ENCODE peak calls at places on chromosome 5, in five cellular contexts. I, B, E, Z and U are unnamed samples.
A peak's percentile ranks its signal among the peaks of the same experiment; 100 is the strongest.

GRCh38 chr5:66897355-66897754 is 299.2 kb downstream of the CD180 start:
- DNase-seq in I (no peak), B (no peak), E (no peak), Z (no peak), U (peak; percentile 24)

GRCh38 chr5:136249678-136250266 is 56.8 kb upstream of the SMIM32 start:
- DNase-seq in I (peak; percentile 47), B (no peak), E (peak; percentile 47), Z (peak; percentile 54), U (peak; percentile 55)

GRCh38 chr5:41637424-41637823 is 127.0 kb upstream of the PLCXD3 start:
- DNase-seq in Z (no peak), B (no peak), I (no peak), E (no peak), U (no peak)

GRCh38 chr5:5533927-5534326 is 111.5 kb downstream of the ICE1 start:
- DNase-seq in Z (no peak), B (no peak), I (no peak), E (no peak), U (no peak)

GRCh38 chr5:173739741-173740140 is 123.3 kb upstream of the BOD1 start:
- DNase-seq in B (no peak), I (no peak), Z (no peak), E (no peak), U (no peak)

GRCh38 chr5:92207156-92207555 is 824.0 kb upstream of the ARRDC3 start:
- DNase-seq in I (no peak), E (no peak), B (no peak), Z (no peak), U (no peak)

GRCh38 chr5:174910245-174910737 is 185.9 kb downstream of the MSX2 start:
- DNase-seq in I (peak; percentile 73), Z (peak; percentile 49), B (no peak), E (peak; percentile 36), U (peak; percentile 90)

GRCh38 chr5:172929371-172929838 is 29.8 kb upstream of the RPL26L1 start:
- DNase-seq in B (no peak), E (no peak), I (no peak), Z (no peak), U (no peak)

GRCh38 chr5:137666109-137666850 is 69.6 kb downstream of the KLHL3 start:
- DNase-seq in Z (no peak), E (no peak), B (peak; percentile 58), I (no peak), U (no peak)

GRCh38 chr5:174191076-174191475 is 145.6 kb downstream of the NSG2 start:
- DNase-seq in Z (no peak), E (no peak), I (no peak), B (no peak), U (no peak)

DNA sequence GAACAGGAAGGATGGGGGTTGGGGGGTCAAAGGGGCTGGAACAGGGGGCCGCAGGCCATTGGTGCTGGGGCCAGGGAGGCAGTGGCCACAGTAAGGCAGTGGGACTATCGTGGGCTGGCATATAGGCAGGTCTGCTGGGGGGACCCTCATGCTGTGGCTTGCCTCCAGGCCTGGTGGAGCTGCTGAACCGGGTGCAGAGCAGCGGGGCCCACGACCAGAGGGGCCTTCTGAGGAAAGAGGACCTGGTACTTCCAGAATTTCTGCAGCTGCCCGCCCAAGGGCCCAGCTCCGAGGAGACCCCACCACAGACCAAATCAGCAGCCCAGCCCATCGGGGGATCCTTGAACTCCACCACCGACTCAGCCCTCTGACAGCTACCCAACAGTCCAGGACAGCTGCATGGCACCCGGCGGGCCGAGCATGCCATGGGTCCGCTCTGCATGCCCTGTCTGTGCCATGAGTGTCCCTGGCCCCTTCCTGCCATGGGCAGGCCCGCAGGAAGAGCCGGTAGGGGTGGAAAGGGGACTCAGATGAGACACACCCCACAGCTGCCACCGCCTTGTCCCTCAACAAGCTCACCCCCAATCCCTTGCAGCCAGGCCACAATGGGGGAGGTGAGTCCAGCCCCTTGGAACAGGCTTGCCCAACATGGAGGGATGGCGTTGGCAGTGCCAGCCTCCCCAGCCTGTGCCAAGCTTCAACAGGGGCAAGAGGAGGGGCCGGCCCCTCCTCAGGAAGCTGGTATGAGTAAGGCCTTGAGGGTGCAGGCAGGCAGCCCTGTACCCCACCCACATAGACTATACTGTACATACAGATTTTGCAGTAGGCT is 12.3 kb upstream of the SLC34A1 start:
- DNase-seq in I (no peak), B (no peak), E (no peak), Z (no peak), U (no peak)
- TF ChIP-seq REST in I (no peak), B (no peak), E (no peak), Z (no peak), U (no peak)

GRCh38 chr5:104265531-104266130 is 703.0 kb upstream of the NUDT12 start:
- DNase-seq in B (no peak), Z (no peak), I (no peak), E (no peak), U (no peak)

GRCh38 chr5:104266161-104266560 is 703.6 kb upstream of the NUDT12 start:
- DNase-seq in B (no peak), Z (no peak), I (no peak), E (no peak), U (no peak)

DNA sequence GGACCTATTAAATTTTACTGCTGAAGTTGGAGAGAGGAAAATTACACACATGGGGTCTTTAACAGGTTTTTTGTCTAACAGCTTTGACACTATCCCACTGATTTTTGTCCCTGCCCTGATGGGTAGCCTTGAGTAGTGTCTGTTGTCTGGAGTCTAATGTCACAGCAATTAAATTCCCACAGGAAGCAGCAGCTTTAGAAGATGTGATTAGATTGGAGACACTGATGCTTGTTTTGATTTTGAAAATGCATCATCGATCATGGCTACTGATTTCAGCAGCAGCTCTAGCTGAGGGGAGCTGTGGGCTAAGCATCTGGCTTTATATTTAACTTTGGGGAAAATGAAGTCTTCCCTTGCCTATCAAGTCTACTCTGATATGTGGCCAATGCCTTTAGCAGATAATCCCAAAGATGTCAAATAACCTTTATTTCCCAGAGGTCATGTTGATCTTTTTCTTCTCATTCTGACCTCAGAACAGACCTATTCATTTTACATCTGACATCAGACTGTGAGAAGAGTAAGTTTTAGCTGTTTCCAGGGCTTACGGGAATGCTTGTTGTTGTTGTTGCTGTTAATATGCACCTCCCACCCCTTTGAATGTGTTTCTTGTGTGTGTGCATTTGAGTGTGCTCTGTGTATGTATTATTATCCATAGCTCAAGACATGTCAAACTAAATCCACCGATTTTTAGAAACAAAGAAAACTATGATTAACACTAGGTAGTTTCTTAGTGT is 704.9 kb upstream of the NUDT12 start:
- DNase-seq in E (no peak), Z (no peak), B (no peak), I (no peak), U (no peak)
- TF ChIP-seq ZBTB33 in E (no peak), Z (no peak), B (no peak), I (no peak), U (no peak)

GRCh38 chr5:4188704-4189103 is 593.1 kb downstream of the IRX1 start:
- DNase-seq in E (no peak), Z (no peak), B (no peak), I (no peak), U (no peak)

GRCh38 chr5:4191024-4191423 is 595.4 kb downstream of the IRX1 start:
- DNase-seq in I (peak; percentile 28), B (no peak), Z (no peak), E (no peak), U (no peak)

GRCh38 chr5:4191703-4192102 is 596.1 kb downstream of the IRX1 start:
- DNase-seq in B (no peak), E (no peak), I (no peak), Z (no peak), U (no peak)

GRCh38 chr5:4192111-4192510 is 596.5 kb downstream of the IRX1 start:
- DNase-seq in Z (no peak), E (no peak), B (no peak), I (no peak), U (no peak)

DNA sequence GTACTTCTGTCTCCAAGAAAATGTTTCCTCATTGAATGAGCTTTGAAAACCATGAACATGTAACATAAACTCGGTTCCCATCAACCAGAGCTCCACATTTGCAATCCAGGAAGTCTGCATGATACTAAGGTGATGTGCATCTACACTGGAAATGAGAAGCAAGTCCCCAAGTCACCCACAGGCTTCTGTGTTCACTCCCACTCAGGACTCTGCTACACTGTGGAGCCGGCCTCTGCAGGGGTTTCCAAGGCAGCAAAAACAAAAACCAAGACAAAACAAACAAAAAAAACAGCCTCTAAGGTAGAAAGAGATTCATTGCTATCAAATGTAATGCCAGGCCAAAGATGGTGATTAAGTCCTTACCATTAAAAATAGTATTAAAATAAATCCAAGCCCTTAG is 593.7 kb downstream of the IRX1 start:
- DNase-seq in I (peak; percentile 15), Z (no peak), B (no peak), E (no peak), U (no peak)
- TF ChIP-seq REST in I (no peak), Z (no peak), B (no peak), E (no peak), U (no peak)

GRCh38 chr5:154131817-154132216 is 58.7 kb upstream of the GALNT10 start:
- DNase-seq in B (no peak), I (no peak), Z (no peak), E (no peak), U (no peak)
- TF ChIP-seq ZBTB33 in B (no peak), I (no peak), Z (no peak), E (no peak), U (no peak)

GRCh38 chr5:142745268-142745667 is 24.9 kb upstream of the ARHGAP26 start:
- DNase-seq in Z (no peak), I (no peak), E (no peak), B (no peak), U (no peak)

GRCh38 chr5:142746532-142746931 is 23.6 kb upstream of the ARHGAP26 start:
- DNase-seq in I (no peak), E (no peak), B (no peak), Z (no peak), U (peak; percentile 8)

GRCh38 chr5:142747034-142747433 is 23.1 kb upstream of the ARHGAP26 start:
- DNase-seq in Z (no peak), B (no peak), E (no peak), I (no peak), U (no peak)

GRCh38 chr5:142740903-142741302 is 29.3 kb upstream of the ARHGAP26 start:
- DNase-seq in B (no peak), I (no peak), E (no peak), Z (no peak), U (no peak)

GRCh38 chr5:142743677-142744441 is 26.3 kb upstream of the ARHGAP26 start:
- DNase-seq in E (no peak), B (no peak), I (no peak), Z (no peak), U (no peak)
- TF ChIP-seq REST in E (no peak), B (no peak), I (no peak), Z (no peak), U (no peak)

DNA sequence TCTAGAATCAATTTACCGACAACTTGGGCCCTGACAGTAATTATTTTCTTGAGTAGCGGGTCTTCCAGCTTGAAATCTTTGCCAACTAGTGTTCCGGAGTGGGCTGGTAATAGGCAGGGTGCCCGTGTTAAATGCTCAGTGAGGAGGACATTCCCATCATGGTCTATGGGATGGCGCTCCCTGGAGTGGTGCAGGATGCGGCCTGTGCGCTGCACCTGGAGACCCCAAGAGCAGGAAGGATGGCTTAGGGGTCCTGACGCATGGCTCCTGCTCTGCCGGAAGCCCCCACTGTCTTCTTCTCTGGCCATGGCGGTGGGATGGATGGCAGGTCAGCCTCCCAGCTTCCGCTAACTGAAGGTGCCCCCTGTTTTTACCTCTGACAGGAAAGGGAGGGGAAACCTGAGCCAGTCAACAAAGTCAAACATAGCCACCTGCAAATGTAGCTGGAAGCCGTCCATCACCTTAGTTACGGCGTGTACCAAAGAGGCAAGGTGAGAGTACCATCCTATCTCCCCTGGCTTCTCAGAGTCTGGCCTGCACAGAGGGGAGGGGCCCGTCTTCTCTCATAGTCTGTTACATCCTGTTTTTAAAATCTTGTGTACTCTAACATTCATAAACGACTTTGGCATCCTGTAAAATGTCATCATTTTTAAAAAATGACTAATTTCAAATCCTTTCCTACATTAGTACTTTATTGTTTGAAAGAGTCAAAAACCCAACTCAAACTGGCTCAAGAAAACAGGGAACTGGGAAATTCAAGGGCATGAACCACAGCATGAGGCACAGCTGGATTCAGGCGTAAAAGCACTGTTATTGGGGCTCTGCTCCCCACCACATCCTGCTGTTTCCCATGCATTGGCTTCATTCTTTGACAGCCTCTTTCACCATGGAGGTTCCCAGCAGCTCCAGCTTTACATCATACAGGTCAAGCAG is 28.5 kb upstream of the UNC5A start:
- DNase-seq in Z (no peak), I (no peak), E (no peak), B (no peak), U (no peak)
- TF ChIP-seq ZBTB33 in Z (no peak), I (no peak), E (no peak), B (no peak), U (no peak)